ENCODE peak calls at places on chromosomes 2 and 18, in four cellular contexts. H is EL, V is naive B cell, A is SK-MEL-5. K is an unnamed sample.

GRCh38 chr2:229738024-229738625 is 23.8 kb upstream of the DNER start:
- DNase-seq in V (no peak), H (no peak), A (no peak), K (no peak)

GRCh38 chr2:224796695-224797305 is 80.6 kb upstream of the CCDC195 start:
- DNase-seq in A (no peak), V (no peak), H (no peak), K (no peak)

GRCh38 chr2:57450170-57450569 is 596.4 kb upstream of the VRK2 start:
- DNase-seq in H (no peak), V (no peak), A (no peak), K (no peak)

GRCh38 chr2:71798266-71799012 is 345.1 kb downstream of the DYSF start:
- DNase-seq in H (peak), V (no peak), A (peak), K (no peak)

GRCh38 chr18:79512461-79513380 is 117.0 kb downstream of the NFATC1 start:
- DNase-seq in V (no peak), A (no peak), H (no peak), K (no peak)

GRCh38 chr18:79595876-79596374 is 83.7 kb upstream of the CTDP1 start:
- DNase-seq in A (no peak), V (no peak), H (no peak), K (no peak)

GRCh38 chr2:46651363-46652099 is 172.2 kb downstream of the TMEM247 start:
- DNase-seq in A (no peak), H (peak), V (no peak), K (no peak)

GRCh38 chr2:241814571-241815476 is 5.8 kb downstream of the NEU4 start:
- DNase-seq in V (no peak), A (no peak), H (no peak), K (no peak)

GRCh38 chr2:37601569-37601968 is 69.9 kb downstream of the CDC42EP3 start:
- DNase-seq in H (no peak), V (no peak), A (no peak), K (no peak)

GRCh38 chr2:150811259-150811912 is 323.9 kb upstream of the RND3 start:
- DNase-seq in H (no peak), A (no peak), V (no peak), K (no peak)

GRCh38 chr2:169900686-169901085 is 73.4 kb downstream of the UBR3 start:
- DNase-seq in H (no peak), V (no peak), A (no peak), K (no peak)

GRCh38 chr2:26846881-26847662 is 860 bp upstream of the DPYSL5 start:
- DNase-seq in H (no peak), V (peak), A (no peak), K (no peak)

GRCh38 chr2:196068271-196069209 is at the start of gene DNAH7:
- DNase-seq in H (peak), V (peak), A (peak), K (peak)

GRCh38 chr18:13280066-13280795 is 61.7 kb downstream of the LDLRAD4 start:
- DNase-seq in A (no peak), V (no peak), H (no peak), K (no peak)

GRCh38 chr2:88006912-88007439 is 9.4 kb downstream of the RNU2-63P start:
- DNase-seq in A (no peak), H (no peak), V (no peak), K (no peak)

GRCh38 chr2:223054193-223054781 is 2.3 kb downstream of the KCNE4 start:
- DNase-seq in H (peak), A (peak), V (no peak), K (no peak)

GRCh38 chr2:145350011-145350410 is 830.1 kb upstream of the ZEB2 start:
- DNase-seq in H (peak), A (no peak), V (no peak), K (no peak)

GRCh38 chr2:180314086-180314485 is 307.0 kb upstream of the CWC22 start:
- DNase-seq in H (peak), V (no peak), A (no peak), K (no peak)